ENCODE peak calls at places on chromosomes 5 and 9, in six cellular contexts. One of them, this sample, is unnamed.
A peak's percentile ranks its signal among the peaks of the same experiment; 100 is the strongest.

GRCh38 chr9:127867356-127868277 is 9.9 kb downstream of the AK1 start:
- DNase-seq in mesothelial cell of epicardium: no peak
- DNase-seq in tibial nerve: no peak
- DNase-seq in HFFc6: no peak
- DNase-seq in spleen: peak; percentile 86
- DNase-seq in pancreas: no peak
- DNase-seq in this sample: no peak

GRCh38 chr9:107471562-107471961 is 18.0 kb downstream of the KLF4 start:
- DNase-seq in mesothelial cell of epicardium: no peak
- DNase-seq in tibial nerve: no peak
- DNase-seq in HFFc6: no peak
- DNase-seq in spleen: no peak
- DNase-seq in pancreas: no peak
- DNase-seq in this sample: no peak

GRCh38 chr5:156396063-156396829 is 69.3 kb downstream of the SGCD start:
- DNase-seq in mesothelial cell of epicardium: no peak
- DNase-seq in tibial nerve: no peak
- DNase-seq in HFFc6: peak; percentile 16
- DNase-seq in spleen: no peak
- DNase-seq in pancreas: no peak
- DNase-seq in this sample: no peak

GRCh38 chr9:98254236-98255063 is 999 bp downstream of the TBC1D2 start:
- DNase-seq in mesothelial cell of epicardium: no peak
- DNase-seq in tibial nerve: no peak
- DNase-seq in HFFc6: no peak
- DNase-seq in spleen: no peak
- DNase-seq in pancreas: no peak
- DNase-seq in this sample: no peak

GRCh38 chr5:131275996-131276535 is 12.2 kb downstream of the CDC42SE2 start:
- DNase-seq in mesothelial cell of epicardium: no peak
- DNase-seq in tibial nerve: no peak
- DNase-seq in HFFc6: no peak
- DNase-seq in spleen: no peak
- DNase-seq in pancreas: no peak
- DNase-seq in this sample: no peak

GRCh38 chr9:20698799-20699198 is 14.7 kb downstream of the FOCAD start:
- DNase-seq in mesothelial cell of epicardium: no peak
- DNase-seq in tibial nerve: no peak
- DNase-seq in HFFc6: no peak
- DNase-seq in spleen: no peak
- DNase-seq in pancreas: no peak
- DNase-seq in this sample: no peak

GRCh38 chr9:1332161-1332560 is 282.0 kb downstream of the DMRT2 start:
- DNase-seq in mesothelial cell of epicardium: no peak
- DNase-seq in tibial nerve: no peak
- DNase-seq in HFFc6: no peak
- DNase-seq in spleen: no peak
- DNase-seq in pancreas: no peak
- DNase-seq in this sample: no peak

GRCh38 chr5:10036136-10036535 is 213.6 kb downstream of the ATPSCKMT start:
- DNase-seq in mesothelial cell of epicardium: no peak
- DNase-seq in tibial nerve: no peak
- DNase-seq in HFFc6: peak; percentile 20
- DNase-seq in spleen: no peak
- DNase-seq in pancreas: no peak
- DNase-seq in this sample: no peak

GRCh38 chr5:76470978-76471377 is 67.9 kb downstream of the IQGAP2 start:
- DNase-seq in mesothelial cell of epicardium: no peak
- DNase-seq in tibial nerve: no peak
- DNase-seq in HFFc6: no peak
- DNase-seq in spleen: no peak
- DNase-seq in pancreas: no peak
- DNase-seq in this sample: no peak

GRCh38 chr5:124649548-124650501 is 96.6 kb downstream of the ZNF608 start:
- DNase-seq in mesothelial cell of epicardium: no peak
- DNase-seq in tibial nerve: peak; percentile 61
- DNase-seq in HFFc6: peak; percentile 91
- DNase-seq in spleen: peak; percentile 95
- DNase-seq in pancreas: peak; percentile 34
- DNase-seq in this sample: no peak

GRCh38 chr5:134101686-134102439 is 12.6 kb upstream of the TCF7 start:
- DNase-seq in mesothelial cell of epicardium: peak; percentile 71
- DNase-seq in tibial nerve: peak; percentile 46
- DNase-seq in HFFc6: no peak
- DNase-seq in spleen: peak; percentile 94
- DNase-seq in pancreas: peak; percentile 65
- DNase-seq in this sample: peak; percentile 78

GRCh38 chr5:140042551-140043507 is at the start of gene NRG2:
- DNase-seq in mesothelial cell of epicardium: peak; percentile 67
- DNase-seq in tibial nerve: peak; percentile 47
- DNase-seq in HFFc6: peak; percentile 36
- DNase-seq in spleen: peak; percentile 88
- DNase-seq in pancreas: peak; percentile 73
- DNase-seq in this sample: peak; percentile 79

GRCh38 chr9:13665418-13666066 is 386.1 kb upstream of the MPDZ start:
- DNase-seq in mesothelial cell of epicardium: no peak
- DNase-seq in tibial nerve: no peak
- DNase-seq in HFFc6: peak; percentile 13
- DNase-seq in spleen: no peak
- DNase-seq in pancreas: no peak
- DNase-seq in this sample: no peak

GRCh38 chr9:10252174-10252573 is 360.6 kb downstream of the PTPRD start:
- DNase-seq in mesothelial cell of epicardium: no peak
- DNase-seq in tibial nerve: no peak
- DNase-seq in HFFc6: peak; percentile 12
- DNase-seq in spleen: no peak
- DNase-seq in pancreas: no peak
- DNase-seq in this sample: no peak

GRCh38 chr5:15834596-15835245 is 334.7 kb downstream of the FBXL7 start:
- DNase-seq in mesothelial cell of epicardium: no peak
- DNase-seq in tibial nerve: no peak
- DNase-seq in HFFc6: peak; percentile 90
- DNase-seq in spleen: no peak
- DNase-seq in pancreas: no peak
- DNase-seq in this sample: no peak

GRCh38 chr5:95853490-95853889 is 31.0 kb upstream of the GLRX start:
- DNase-seq in mesothelial cell of epicardium: no peak
- DNase-seq in tibial nerve: no peak
- DNase-seq in HFFc6: no peak
- DNase-seq in spleen: no peak
- DNase-seq in pancreas: no peak
- DNase-seq in this sample: no peak

GRCh38 chr5:29811914-29812679 is 1381.4 kb upstream of the CDH6 start:
- DNase-seq in mesothelial cell of epicardium: no peak
- DNase-seq in tibial nerve: no peak
- DNase-seq in HFFc6: no peak
- DNase-seq in spleen: no peak
- DNase-seq in pancreas: no peak
- DNase-seq in this sample: no peak

GRCh38 chr9:131627846-131628820 is 82.8 kb downstream of the PRRT1B start:
- DNase-seq in mesothelial cell of epicardium: no peak
- DNase-seq in tibial nerve: no peak
- DNase-seq in HFFc6: no peak
- DNase-seq in spleen: peak; percentile 88
- DNase-seq in pancreas: peak; percentile 97
- DNase-seq in this sample: no peak

GRCh38 chr5:143068712-143069111 is 298.5 kb downstream of the ARHGAP26 start:
- DNase-seq in mesothelial cell of epicardium: no peak
- DNase-seq in tibial nerve: no peak
- DNase-seq in HFFc6: no peak
- DNase-seq in spleen: no peak
- DNase-seq in pancreas: no peak
- DNase-seq in this sample: no peak

GRCh38 chr5:12272389-12272788 is 368.1 kb upstream of the CTNND2 start:
- DNase-seq in mesothelial cell of epicardium: no peak
- DNase-seq in tibial nerve: no peak
- DNase-seq in HFFc6: no peak
- DNase-seq in spleen: no peak
- DNase-seq in pancreas: no peak
- DNase-seq in this sample: no peak

GRCh38 chr9:76542360-76542759 is 83.4 kb downstream of the GCNT1 start:
- DNase-seq in mesothelial cell of epicardium: no peak
- DNase-seq in tibial nerve: no peak
- DNase-seq in HFFc6: no peak
- DNase-seq in spleen: no peak
- DNase-seq in pancreas: no peak
- DNase-seq in this sample: no peak

GRCh38 chr9:18821794-18822193 is 211.2 kb downstream of the SAXO1 start:
- DNase-seq in mesothelial cell of epicardium: no peak
- DNase-seq in tibial nerve: no peak
- DNase-seq in HFFc6: no peak
- DNase-seq in spleen: no peak
- DNase-seq in pancreas: no peak
- DNase-seq in this sample: no peak

GRCh38 chr5:158451203-158451982 is 592.4 kb upstream of the CLINT1 start:
- DNase-seq in mesothelial cell of epicardium: no peak
- DNase-seq in tibial nerve: peak; percentile 55
- DNase-seq in HFFc6: peak; percentile 17
- DNase-seq in spleen: no peak
- DNase-seq in pancreas: peak; percentile 34
- DNase-seq in this sample: no peak

GRCh38 chr5:180296778-180297177 is 4.9 kb upstream of the MAPK9 start:
- DNase-seq in mesothelial cell of epicardium: no peak
- DNase-seq in tibial nerve: no peak
- DNase-seq in HFFc6: no peak
- DNase-seq in spleen: no peak
- DNase-seq in pancreas: no peak
- DNase-seq in this sample: no peak

GRCh38 chr9:112327718-112328450 is 5.5 kb downstream of the PTBP3 start:
- DNase-seq in mesothelial cell of epicardium: no peak
- DNase-seq in tibial nerve: no peak
- DNase-seq in HFFc6: no peak
- DNase-seq in spleen: no peak
- DNase-seq in pancreas: no peak
- DNase-seq in this sample: no peak

DNA sequence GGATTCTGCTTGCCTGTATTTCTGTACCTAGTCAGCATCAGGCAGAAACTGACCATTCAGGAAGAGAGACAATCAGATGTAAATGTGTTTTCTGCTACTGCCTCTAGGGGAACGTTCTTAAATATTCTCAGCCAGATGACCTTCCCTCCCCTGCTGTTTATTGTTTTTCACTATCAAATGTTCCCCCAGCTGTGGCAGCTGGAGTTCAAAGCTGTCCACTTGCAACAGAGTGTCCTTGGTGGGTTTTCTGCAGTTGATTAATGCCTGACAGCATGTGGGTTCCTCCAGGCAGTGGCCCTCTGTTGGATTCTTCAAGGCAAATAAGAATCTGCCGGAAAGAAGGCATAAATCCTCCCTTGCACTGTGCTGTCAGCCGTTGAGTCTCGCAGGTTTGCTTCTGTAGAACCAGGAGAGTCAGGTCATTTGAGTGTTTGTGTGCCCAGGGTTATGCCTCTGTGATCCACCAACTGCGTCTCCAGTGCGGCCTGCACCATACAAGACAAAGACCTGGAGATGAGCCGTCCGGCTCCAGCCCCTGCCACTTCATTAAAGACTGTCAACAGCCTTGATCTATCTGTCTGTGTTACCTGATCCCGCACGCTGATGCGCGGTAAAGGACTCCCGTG is 203.4 kb downstream of the GADD45G start:
- DNase-seq in mesothelial cell of epicardium: no peak
- DNase-seq in tibial nerve: no peak
- DNase-seq in HFFc6: no peak
- DNase-seq in spleen: no peak
- DNase-seq in pancreas: no peak
- DNase-seq in this sample: no peak
- TF ChIP-seq CTCF in mesothelial cell of epicardium: no peak
- TF ChIP-seq CTCF in tibial nerve: no peak
- TF ChIP-seq CTCF in HFFc6: no peak
- TF ChIP-seq CTCF in spleen: peak; percentile 23
- TF ChIP-seq CTCF in pancreas: no peak
- TF ChIP-seq CTCF in this sample: peak; percentile 51

GRCh38 chr9:136784249-136784996 is 6.7 kb upstream of the TMEM141 start:
- DNase-seq in mesothelial cell of epicardium: no peak
- DNase-seq in tibial nerve: peak; percentile 60
- DNase-seq in HFFc6: peak; percentile 23
- DNase-seq in spleen: no peak
- DNase-seq in pancreas: no peak
- DNase-seq in this sample: no peak
- TF ChIP-seq CTCF in mesothelial cell of epicardium: peak; percentile 67
- TF ChIP-seq CTCF in tibial nerve: peak; percentile 64
- TF ChIP-seq CTCF in HFFc6: peak; percentile 81
- TF ChIP-seq CTCF in spleen: peak; percentile 65
- TF ChIP-seq CTCF in pancreas: peak; percentile 52
- TF ChIP-seq CTCF in this sample: peak; percentile 66

DNA sequence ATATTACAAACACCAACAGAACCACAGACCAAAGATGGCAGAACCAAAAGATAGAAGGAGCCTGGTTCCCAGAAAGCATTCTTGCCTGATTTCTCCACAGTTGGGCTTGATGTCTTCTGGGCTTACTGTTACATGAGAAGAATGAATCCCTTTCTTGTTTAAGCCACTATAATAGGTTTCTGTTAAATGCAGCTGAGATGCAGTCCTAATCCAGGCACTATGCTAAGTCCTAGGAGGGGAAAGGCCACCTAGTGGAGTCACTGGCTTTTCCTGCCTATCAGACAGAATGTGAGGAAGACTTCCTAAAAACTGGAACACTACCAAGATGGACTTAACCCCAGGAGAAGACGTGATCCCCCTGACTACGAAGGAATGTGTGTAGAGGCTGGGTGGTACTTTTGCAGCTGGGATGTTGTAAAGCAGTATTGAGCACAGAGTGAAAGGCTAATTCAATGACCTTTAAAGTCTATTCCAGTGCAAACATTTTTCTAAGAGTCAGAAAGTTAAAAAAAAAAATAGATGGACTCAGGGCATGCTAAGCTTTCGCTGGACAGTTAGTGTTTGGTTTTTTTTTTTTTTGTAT is 34.3 kb upstream of the FSD1L start:
- DNase-seq in mesothelial cell of epicardium: no peak
- DNase-seq in tibial nerve: peak; percentile 46
- DNase-seq in HFFc6: peak; percentile 19
- DNase-seq in spleen: no peak
- DNase-seq in pancreas: no peak
- DNase-seq in this sample: no peak
- TF ChIP-seq CTCF in mesothelial cell of epicardium: no peak
- TF ChIP-seq CTCF in tibial nerve: peak; percentile 46
- TF ChIP-seq CTCF in HFFc6: peak; percentile 66
- TF ChIP-seq CTCF in spleen: no peak
- TF ChIP-seq CTCF in pancreas: no peak
- TF ChIP-seq CTCF in this sample: peak; percentile 47

DNA sequence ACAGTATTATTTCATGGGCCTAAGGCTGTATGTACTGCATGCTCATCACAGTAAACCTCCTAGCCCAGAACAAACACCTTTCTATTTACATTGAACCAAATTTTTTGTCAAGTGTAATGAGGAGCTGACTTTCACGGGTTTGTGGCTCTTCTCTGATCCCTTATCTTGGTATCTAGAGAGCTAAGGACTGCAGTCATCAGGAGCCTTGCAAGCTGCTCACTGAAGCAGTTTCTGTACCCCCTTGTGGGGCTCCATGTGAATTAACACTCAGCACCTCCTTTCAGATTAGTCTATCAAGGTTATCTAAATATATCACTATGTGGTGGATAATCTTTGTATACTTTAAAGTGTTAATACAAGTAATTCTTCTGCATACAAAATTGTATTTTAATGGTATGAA is 108.2 kb downstream of the AUH start:
- DNase-seq in mesothelial cell of epicardium: no peak
- DNase-seq in tibial nerve: no peak
- DNase-seq in HFFc6: peak; percentile 10
- DNase-seq in spleen: no peak
- DNase-seq in pancreas: no peak
- DNase-seq in this sample: no peak
- TF ChIP-seq CTCF in mesothelial cell of epicardium: no peak
- TF ChIP-seq CTCF in tibial nerve: no peak
- TF ChIP-seq CTCF in HFFc6: peak; percentile 51
- TF ChIP-seq CTCF in spleen: peak; percentile 19
- TF ChIP-seq CTCF in pancreas: no peak
- TF ChIP-seq CTCF in this sample: no peak

GRCh38 chr9:2727966-2728613 is 10.8 kb downstream of the KCNV2 start:
- DNase-seq in mesothelial cell of epicardium: no peak
- DNase-seq in tibial nerve: peak; percentile 49
- DNase-seq in HFFc6: peak; percentile 71
- DNase-seq in spleen: no peak
- DNase-seq in pancreas: peak; percentile 53
- DNase-seq in this sample: peak; percentile 18
- TF ChIP-seq CTCF in mesothelial cell of epicardium: no peak
- TF ChIP-seq CTCF in tibial nerve: peak; percentile 47
- TF ChIP-seq CTCF in HFFc6: peak; percentile 85
- TF ChIP-seq CTCF in spleen: peak; percentile 55
- TF ChIP-seq CTCF in pancreas: peak; percentile 40
- TF ChIP-seq CTCF in this sample: peak; percentile 66

This sample was measured in neural crest cell.